ENCODE peak calls at places on chromosomes 11 and 22, in ten cellular contexts. One of them, this sample, is unnamed.

GRCh38 chr11:100719809-100720221 is 32.7 kb downstream of the ARHGAP42 start:
- DNase-seq in B cell: no peak
- DNase-seq in body of pancreas: peak
- DNase-seq in effector memory CD8-positive, alpha-beta T cell: no peak
- DNase-seq in fibroblast of lung: peak
- DNase-seq in stimulated activated CD8-positive, alpha-beta memory T cell treated with anti-CD3 and anti-CD28 coated beads, Interleukin-4, amount 100 ng/mL, for 24 hours: no peak
- DNase-seq in neural crest cell: no peak
- DNase-seq in stimulated activated effector memory CD8-positive, alpha-beta T cell treated with anti-CD3 and anti-CD28 coated beads, Interleukin-12 subunit alpha, Interleukin-12 subunit beta, amount 100 ng/mL, for 72 hours: no peak
- DNase-seq in renal cortical epithelial cell: peak
- DNase-seq in AG10803: peak
- DNase-seq in this sample: no peak

GRCh38 chr11:34178422-34178821 is 73.0 kb downstream of the NAT10 start:
- DNase-seq in effector memory CD8-positive, alpha-beta T cell: no peak
- DNase-seq in neural crest cell: no peak
- DNase-seq in stimulated activated CD8-positive, alpha-beta memory T cell treated with anti-CD3 and anti-CD28 coated beads, Interleukin-4, amount 100 ng/mL, for 24 hours: no peak
- DNase-seq in renal cortical epithelial cell: no peak
- DNase-seq in B cell: no peak
- DNase-seq in body of pancreas: no peak
- DNase-seq in AG10803: no peak
- DNase-seq in stimulated activated effector memory CD8-positive, alpha-beta T cell treated with anti-CD3 and anti-CD28 coated beads, Interleukin-12 subunit alpha, Interleukin-12 subunit beta, amount 100 ng/mL, for 72 hours: no peak
- DNase-seq in fibroblast of lung: no peak
- DNase-seq in this sample: no peak

GRCh38 chr11:32374261-32374711 is 61.1 kb downstream of the WT1 start:
- DNase-seq in body of pancreas: peak
- DNase-seq in neural crest cell: peak
- DNase-seq in renal cortical epithelial cell: no peak
- DNase-seq in fibroblast of lung: no peak
- DNase-seq in B cell: no peak
- DNase-seq in stimulated activated CD8-positive, alpha-beta memory T cell treated with anti-CD3 and anti-CD28 coated beads, Interleukin-4, amount 100 ng/mL, for 24 hours: peak
- DNase-seq in AG10803: peak
- DNase-seq in stimulated activated effector memory CD8-positive, alpha-beta T cell treated with anti-CD3 and anti-CD28 coated beads, Interleukin-12 subunit alpha, Interleukin-12 subunit beta, amount 100 ng/mL, for 72 hours: peak
- DNase-seq in effector memory CD8-positive, alpha-beta T cell: no peak
- DNase-seq in this sample: no peak

GRCh38 chr11:65311197-65311631 is 3.5 kb upstream of the CDC42EP2 start:
- DNase-seq in fibroblast of lung: no peak
- DNase-seq in renal cortical epithelial cell: no peak
- DNase-seq in body of pancreas: no peak
- DNase-seq in stimulated activated CD8-positive, alpha-beta memory T cell treated with anti-CD3 and anti-CD28 coated beads, Interleukin-4, amount 100 ng/mL, for 24 hours: no peak
- DNase-seq in stimulated activated effector memory CD8-positive, alpha-beta T cell treated with anti-CD3 and anti-CD28 coated beads, Interleukin-12 subunit alpha, Interleukin-12 subunit beta, amount 100 ng/mL, for 72 hours: no peak
- DNase-seq in B cell: no peak
- DNase-seq in effector memory CD8-positive, alpha-beta T cell: no peak
- DNase-seq in neural crest cell: no peak
- DNase-seq in AG10803: no peak
- DNase-seq in this sample: no peak

GRCh38 chr11:15911377-15912044 is 444.8 kb downstream of the SOX6 start:
- DNase-seq in fibroblast of lung: no peak
- DNase-seq in neural crest cell: no peak
- DNase-seq in stimulated activated CD8-positive, alpha-beta memory T cell treated with anti-CD3 and anti-CD28 coated beads, Interleukin-4, amount 100 ng/mL, for 24 hours: no peak
- DNase-seq in body of pancreas: peak
- DNase-seq in renal cortical epithelial cell: peak
- DNase-seq in effector memory CD8-positive, alpha-beta T cell: no peak
- DNase-seq in AG10803: peak
- DNase-seq in stimulated activated effector memory CD8-positive, alpha-beta T cell treated with anti-CD3 and anti-CD28 coated beads, Interleukin-12 subunit alpha, Interleukin-12 subunit beta, amount 100 ng/mL, for 72 hours: no peak
- DNase-seq in B cell: no peak
- DNase-seq in this sample: no peak

GRCh38 chr11:131656179-131656838 is 285.9 kb downstream of the NTM start:
- DNase-seq in B cell: no peak
- DNase-seq in stimulated activated effector memory CD8-positive, alpha-beta T cell treated with anti-CD3 and anti-CD28 coated beads, Interleukin-12 subunit alpha, Interleukin-12 subunit beta, amount 100 ng/mL, for 72 hours: no peak
- DNase-seq in fibroblast of lung: no peak
- DNase-seq in neural crest cell: no peak
- DNase-seq in stimulated activated CD8-positive, alpha-beta memory T cell treated with anti-CD3 and anti-CD28 coated beads, Interleukin-4, amount 100 ng/mL, for 24 hours: no peak
- DNase-seq in effector memory CD8-positive, alpha-beta T cell: no peak
- DNase-seq in AG10803: no peak
- DNase-seq in renal cortical epithelial cell: no peak
- DNase-seq in body of pancreas: no peak
- DNase-seq in this sample: no peak

GRCh38 chr11:57792060-57792541 is 30.5 kb downstream of the CTNND1 start:
- DNase-seq in fibroblast of lung: peak
- DNase-seq in B cell: peak
- DNase-seq in neural crest cell: no peak
- DNase-seq in AG10803: peak
- DNase-seq in stimulated activated CD8-positive, alpha-beta memory T cell treated with anti-CD3 and anti-CD28 coated beads, Interleukin-4, amount 100 ng/mL, for 24 hours: peak
- DNase-seq in effector memory CD8-positive, alpha-beta T cell: peak
- DNase-seq in renal cortical epithelial cell: peak
- DNase-seq in body of pancreas: peak
- DNase-seq in stimulated activated effector memory CD8-positive, alpha-beta T cell treated with anti-CD3 and anti-CD28 coated beads, Interleukin-12 subunit alpha, Interleukin-12 subunit beta, amount 100 ng/mL, for 72 hours: peak
- DNase-seq in this sample: peak

GRCh38 chr11:83070878-83071640 is 638 bp downstream of the RAB30 start:
- DNase-seq in AG10803: peak
- DNase-seq in stimulated activated effector memory CD8-positive, alpha-beta T cell treated with anti-CD3 and anti-CD28 coated beads, Interleukin-12 subunit alpha, Interleukin-12 subunit beta, amount 100 ng/mL, for 72 hours: peak
- DNase-seq in stimulated activated CD8-positive, alpha-beta memory T cell treated with anti-CD3 and anti-CD28 coated beads, Interleukin-4, amount 100 ng/mL, for 24 hours: peak
- DNase-seq in renal cortical epithelial cell: peak
- DNase-seq in effector memory CD8-positive, alpha-beta T cell: peak
- DNase-seq in body of pancreas: peak
- DNase-seq in B cell: no peak
- DNase-seq in neural crest cell: no peak
- DNase-seq in fibroblast of lung: no peak
- DNase-seq in this sample: peak

GRCh38 chr11:72754544-72755155 is 2.4 kb upstream of the ARAP1 start:
- DNase-seq in stimulated activated CD8-positive, alpha-beta memory T cell treated with anti-CD3 and anti-CD28 coated beads, Interleukin-4, amount 100 ng/mL, for 24 hours: no peak
- DNase-seq in renal cortical epithelial cell: no peak
- DNase-seq in effector memory CD8-positive, alpha-beta T cell: no peak
- DNase-seq in neural crest cell: no peak
- DNase-seq in AG10803: no peak
- DNase-seq in stimulated activated effector memory CD8-positive, alpha-beta T cell treated with anti-CD3 and anti-CD28 coated beads, Interleukin-12 subunit alpha, Interleukin-12 subunit beta, amount 100 ng/mL, for 72 hours: no peak
- DNase-seq in body of pancreas: no peak
- DNase-seq in B cell: no peak
- DNase-seq in fibroblast of lung: no peak
- DNase-seq in this sample: no peak

GRCh38 chr22:39171623-39172264 is 19.3 kb upstream of the CBX7 start:
- DNase-seq in stimulated activated CD8-positive, alpha-beta memory T cell treated with anti-CD3 and anti-CD28 coated beads, Interleukin-4, amount 100 ng/mL, for 24 hours: no peak
- DNase-seq in body of pancreas: no peak
- DNase-seq in AG10803: no peak
- DNase-seq in neural crest cell: no peak
- DNase-seq in stimulated activated effector memory CD8-positive, alpha-beta T cell treated with anti-CD3 and anti-CD28 coated beads, Interleukin-12 subunit alpha, Interleukin-12 subunit beta, amount 100 ng/mL, for 72 hours: no peak
- DNase-seq in fibroblast of lung: no peak
- DNase-seq in renal cortical epithelial cell: no peak
- DNase-seq in effector memory CD8-positive, alpha-beta T cell: no peak
- DNase-seq in B cell: peak
- DNase-seq in this sample: peak

GRCh38 chr22:46083383-46084350 is 66.7 kb upstream of the PPARA start:
- DNase-seq in stimulated activated CD8-positive, alpha-beta memory T cell treated with anti-CD3 and anti-CD28 coated beads, Interleukin-4, amount 100 ng/mL, for 24 hours: no peak
- DNase-seq in effector memory CD8-positive, alpha-beta T cell: no peak
- DNase-seq in stimulated activated effector memory CD8-positive, alpha-beta T cell treated with anti-CD3 and anti-CD28 coated beads, Interleukin-12 subunit alpha, Interleukin-12 subunit beta, amount 100 ng/mL, for 72 hours: no peak
- DNase-seq in B cell: no peak
- DNase-seq in neural crest cell: no peak
- DNase-seq in fibroblast of lung: no peak
- DNase-seq in AG10803: no peak
- DNase-seq in renal cortical epithelial cell: no peak
- DNase-seq in body of pancreas: peak
- DNase-seq in this sample: peak

GRCh38 chr11:68194675-68195294 is 18.3 kb downstream of the KMT5B start:
- DNase-seq in renal cortical epithelial cell: no peak
- DNase-seq in AG10803: no peak
- DNase-seq in neural crest cell: no peak
- DNase-seq in effector memory CD8-positive, alpha-beta T cell: no peak
- DNase-seq in fibroblast of lung: no peak
- DNase-seq in B cell: no peak
- DNase-seq in body of pancreas: no peak
- DNase-seq in stimulated activated effector memory CD8-positive, alpha-beta T cell treated with anti-CD3 and anti-CD28 coated beads, Interleukin-12 subunit alpha, Interleukin-12 subunit beta, amount 100 ng/mL, for 72 hours: no peak
- DNase-seq in stimulated activated CD8-positive, alpha-beta memory T cell treated with anti-CD3 and anti-CD28 coated beads, Interleukin-4, amount 100 ng/mL, for 24 hours: no peak
- DNase-seq in this sample: no peak

GRCh38 chr22:50731811-50732624 is 6.0 kb upstream of the ACR start:
- DNase-seq in fibroblast of lung: peak
- DNase-seq in body of pancreas: peak
- DNase-seq in B cell: peak
- DNase-seq in renal cortical epithelial cell: no peak
- DNase-seq in AG10803: peak
- DNase-seq in effector memory CD8-positive, alpha-beta T cell: peak
- DNase-seq in stimulated activated effector memory CD8-positive, alpha-beta T cell treated with anti-CD3 and anti-CD28 coated beads, Interleukin-12 subunit alpha, Interleukin-12 subunit beta, amount 100 ng/mL, for 72 hours: peak
- DNase-seq in stimulated activated CD8-positive, alpha-beta memory T cell treated with anti-CD3 and anti-CD28 coated beads, Interleukin-4, amount 100 ng/mL, for 24 hours: peak
- DNase-seq in neural crest cell: no peak
- DNase-seq in this sample: peak

GRCh38 chr11:28072321-28072720 is 35.6 kb downstream of the KIF18A start:
- DNase-seq in neural crest cell: no peak
- DNase-seq in fibroblast of lung: peak
- DNase-seq in stimulated activated CD8-positive, alpha-beta memory T cell treated with anti-CD3 and anti-CD28 coated beads, Interleukin-4, amount 100 ng/mL, for 24 hours: no peak
- DNase-seq in stimulated activated effector memory CD8-positive, alpha-beta T cell treated with anti-CD3 and anti-CD28 coated beads, Interleukin-12 subunit alpha, Interleukin-12 subunit beta, amount 100 ng/mL, for 72 hours: no peak
- DNase-seq in renal cortical epithelial cell: peak
- DNase-seq in body of pancreas: no peak
- DNase-seq in AG10803: peak
- DNase-seq in effector memory CD8-positive, alpha-beta T cell: no peak
- DNase-seq in B cell: no peak
- DNase-seq in this sample: no peak

GRCh38 chr22:49929553-49929979 is 11.1 kb downstream of the CRELD2 start:
- DNase-seq in stimulated activated CD8-positive, alpha-beta memory T cell treated with anti-CD3 and anti-CD28 coated beads, Interleukin-4, amount 100 ng/mL, for 24 hours: peak
- DNase-seq in B cell: peak
- DNase-seq in renal cortical epithelial cell: no peak
- DNase-seq in effector memory CD8-positive, alpha-beta T cell: peak
- DNase-seq in AG10803: no peak
- DNase-seq in body of pancreas: peak
- DNase-seq in neural crest cell: peak
- DNase-seq in fibroblast of lung: no peak
- DNase-seq in stimulated activated effector memory CD8-positive, alpha-beta T cell treated with anti-CD3 and anti-CD28 coated beads, Interleukin-12 subunit alpha, Interleukin-12 subunit beta, amount 100 ng/mL, for 72 hours: peak
- DNase-seq in this sample: peak

GRCh38 chr22:31281733-31282132 is 10.6 kb downstream of the PIK3IP1 start:
- DNase-seq in AG10803: no peak
- DNase-seq in effector memory CD8-positive, alpha-beta T cell: no peak
- DNase-seq in B cell: no peak
- DNase-seq in stimulated activated effector memory CD8-positive, alpha-beta T cell treated with anti-CD3 and anti-CD28 coated beads, Interleukin-12 subunit alpha, Interleukin-12 subunit beta, amount 100 ng/mL, for 72 hours: no peak
- DNase-seq in neural crest cell: no peak
- DNase-seq in stimulated activated CD8-positive, alpha-beta memory T cell treated with anti-CD3 and anti-CD28 coated beads, Interleukin-4, amount 100 ng/mL, for 24 hours: no peak
- DNase-seq in renal cortical epithelial cell: no peak
- DNase-seq in body of pancreas: no peak
- DNase-seq in fibroblast of lung: no peak
- DNase-seq in this sample: no peak

GRCh38 chr11:56624661-56625110 is 10.0 kb upstream of the OR5M1 start:
- DNase-seq in effector memory CD8-positive, alpha-beta T cell: no peak
- DNase-seq in fibroblast of lung: peak
- DNase-seq in neural crest cell: no peak
- DNase-seq in stimulated activated effector memory CD8-positive, alpha-beta T cell treated with anti-CD3 and anti-CD28 coated beads, Interleukin-12 subunit alpha, Interleukin-12 subunit beta, amount 100 ng/mL, for 72 hours: no peak
- DNase-seq in B cell: no peak
- DNase-seq in AG10803: peak
- DNase-seq in renal cortical epithelial cell: peak
- DNase-seq in stimulated activated CD8-positive, alpha-beta memory T cell treated with anti-CD3 and anti-CD28 coated beads, Interleukin-4, amount 100 ng/mL, for 24 hours: no peak
- DNase-seq in body of pancreas: no peak
- DNase-seq in this sample: no peak

GRCh38 chr22:27194096-27194748 is 536.8 kb downstream of the MIAT start:
- DNase-seq in AG10803: peak
- DNase-seq in B cell: no peak
- DNase-seq in stimulated activated effector memory CD8-positive, alpha-beta T cell treated with anti-CD3 and anti-CD28 coated beads, Interleukin-12 subunit alpha, Interleukin-12 subunit beta, amount 100 ng/mL, for 72 hours: no peak
- DNase-seq in stimulated activated CD8-positive, alpha-beta memory T cell treated with anti-CD3 and anti-CD28 coated beads, Interleukin-4, amount 100 ng/mL, for 24 hours: no peak
- DNase-seq in renal cortical epithelial cell: no peak
- DNase-seq in effector memory CD8-positive, alpha-beta T cell: no peak
- DNase-seq in body of pancreas: no peak
- DNase-seq in neural crest cell: no peak
- DNase-seq in fibroblast of lung: no peak
- DNase-seq in this sample: no peak

GRCh38 chr11:57310630-57311086 is 14.1 kb downstream of the TNKS1BP1 start:
- DNase-seq in renal cortical epithelial cell: peak
- DNase-seq in neural crest cell: no peak
- DNase-seq in stimulated activated CD8-positive, alpha-beta memory T cell treated with anti-CD3 and anti-CD28 coated beads, Interleukin-4, amount 100 ng/mL, for 24 hours: no peak
- DNase-seq in AG10803: peak
- DNase-seq in fibroblast of lung: peak
- DNase-seq in effector memory CD8-positive, alpha-beta T cell: no peak
- DNase-seq in stimulated activated effector memory CD8-positive, alpha-beta T cell treated with anti-CD3 and anti-CD28 coated beads, Interleukin-12 subunit alpha, Interleukin-12 subunit beta, amount 100 ng/mL, for 72 hours: no peak
- DNase-seq in B cell: no peak
- DNase-seq in body of pancreas: peak
- DNase-seq in this sample: no peak

GRCh38 chr22:39665229-39665628 is 94.7 kb downstream of the CACNA1I start:
- DNase-seq in renal cortical epithelial cell: no peak
- DNase-seq in stimulated activated CD8-positive, alpha-beta memory T cell treated with anti-CD3 and anti-CD28 coated beads, Interleukin-4, amount 100 ng/mL, for 24 hours: no peak
- DNase-seq in stimulated activated effector memory CD8-positive, alpha-beta T cell treated with anti-CD3 and anti-CD28 coated beads, Interleukin-12 subunit alpha, Interleukin-12 subunit beta, amount 100 ng/mL, for 72 hours: no peak
- DNase-seq in body of pancreas: no peak
- DNase-seq in fibroblast of lung: no peak
- DNase-seq in effector memory CD8-positive, alpha-beta T cell: no peak
- DNase-seq in AG10803: no peak
- DNase-seq in B cell: no peak
- DNase-seq in neural crest cell: no peak
- DNase-seq in this sample: no peak

GRCh38 chr11:1298695-1299492 is 10.5 kb downstream of the TOLLIP start:
- DNase-seq in neural crest cell: no peak
- DNase-seq in body of pancreas: peak
- DNase-seq in stimulated activated CD8-positive, alpha-beta memory T cell treated with anti-CD3 and anti-CD28 coated beads, Interleukin-4, amount 100 ng/mL, for 24 hours: no peak
- DNase-seq in effector memory CD8-positive, alpha-beta T cell: no peak
- DNase-seq in renal cortical epithelial cell: peak
- DNase-seq in AG10803: peak
- DNase-seq in B cell: no peak
- DNase-seq in stimulated activated effector memory CD8-positive, alpha-beta T cell treated with anti-CD3 and anti-CD28 coated beads, Interleukin-12 subunit alpha, Interleukin-12 subunit beta, amount 100 ng/mL, for 72 hours: no peak
- DNase-seq in fibroblast of lung: peak
- DNase-seq in this sample: peak

GRCh38 chr22:27990879-27991278 is 71.8 kb upstream of the PITPNB start:
- DNase-seq in neural crest cell: peak
- DNase-seq in AG10803: peak
- DNase-seq in body of pancreas: peak
- DNase-seq in fibroblast of lung: no peak
- DNase-seq in stimulated activated effector memory CD8-positive, alpha-beta T cell treated with anti-CD3 and anti-CD28 coated beads, Interleukin-12 subunit alpha, Interleukin-12 subunit beta, amount 100 ng/mL, for 72 hours: no peak
- DNase-seq in renal cortical epithelial cell: no peak
- DNase-seq in B cell: no peak
- DNase-seq in effector memory CD8-positive, alpha-beta T cell: no peak
- DNase-seq in stimulated activated CD8-positive, alpha-beta memory T cell treated with anti-CD3 and anti-CD28 coated beads, Interleukin-4, amount 100 ng/mL, for 24 hours: no peak
- DNase-seq in this sample: no peak

GRCh38 chr22:41367039-41367679 is 14.6 kb upstream of the TEF start:
- DNase-seq in stimulated activated CD8-positive, alpha-beta memory T cell treated with anti-CD3 and anti-CD28 coated beads, Interleukin-4, amount 100 ng/mL, for 24 hours: no peak
- DNase-seq in B cell: no peak
- DNase-seq in neural crest cell: peak
- DNase-seq in stimulated activated effector memory CD8-positive, alpha-beta T cell treated with anti-CD3 and anti-CD28 coated beads, Interleukin-12 subunit alpha, Interleukin-12 subunit beta, amount 100 ng/mL, for 72 hours: no peak
- DNase-seq in fibroblast of lung: peak
- DNase-seq in renal cortical epithelial cell: peak
- DNase-seq in body of pancreas: peak
- DNase-seq in AG10803: peak
- DNase-seq in effector memory CD8-positive, alpha-beta T cell: no peak
- DNase-seq in this sample: peak

GRCh38 chr11:62427630-62428233 is 8.9 kb downstream of the SCGB1A1 start:
- DNase-seq in stimulated activated CD8-positive, alpha-beta memory T cell treated with anti-CD3 and anti-CD28 coated beads, Interleukin-4, amount 100 ng/mL, for 24 hours: no peak
- DNase-seq in B cell: no peak
- DNase-seq in AG10803: peak
- DNase-seq in renal cortical epithelial cell: peak
- DNase-seq in effector memory CD8-positive, alpha-beta T cell: no peak
- DNase-seq in stimulated activated effector memory CD8-positive, alpha-beta T cell treated with anti-CD3 and anti-CD28 coated beads, Interleukin-12 subunit alpha, Interleukin-12 subunit beta, amount 100 ng/mL, for 72 hours: peak
- DNase-seq in fibroblast of lung: peak
- DNase-seq in body of pancreas: no peak
- DNase-seq in neural crest cell: no peak
- DNase-seq in this sample: no peak

GRCh38 chr11:58628446-58628845 is 6.0 kb downstream of the CNTF start:
- DNase-seq in renal cortical epithelial cell: peak
- DNase-seq in neural crest cell: no peak
- DNase-seq in effector memory CD8-positive, alpha-beta T cell: no peak
- DNase-seq in AG10803: peak
- DNase-seq in B cell: no peak
- DNase-seq in fibroblast of lung: peak
- DNase-seq in body of pancreas: peak
- DNase-seq in stimulated activated CD8-positive, alpha-beta memory T cell treated with anti-CD3 and anti-CD28 coated beads, Interleukin-4, amount 100 ng/mL, for 24 hours: no peak
- DNase-seq in stimulated activated effector memory CD8-positive, alpha-beta T cell treated with anti-CD3 and anti-CD28 coated beads, Interleukin-12 subunit alpha, Interleukin-12 subunit beta, amount 100 ng/mL, for 72 hours: no peak
- DNase-seq in this sample: no peak

GRCh38 chr11:47359586-47359985 is 7.1 kb upstream of the MYBPC3 start:
- DNase-seq in effector memory CD8-positive, alpha-beta T cell: no peak
- DNase-seq in body of pancreas: no peak
- DNase-seq in renal cortical epithelial cell: no peak
- DNase-seq in B cell: peak
- DNase-seq in stimulated activated CD8-positive, alpha-beta memory T cell treated with anti-CD3 and anti-CD28 coated beads, Interleukin-4, amount 100 ng/mL, for 24 hours: no peak
- DNase-seq in stimulated activated effector memory CD8-positive, alpha-beta T cell treated with anti-CD3 and anti-CD28 coated beads, Interleukin-12 subunit alpha, Interleukin-12 subunit beta, amount 100 ng/mL, for 72 hours: no peak
- DNase-seq in neural crest cell: no peak
- DNase-seq in fibroblast of lung: no peak
- DNase-seq in AG10803: no peak
- DNase-seq in this sample: peak

GRCh38 chr11:74948546-74948897 is 369 bp downstream of the XRRA1 start:
- DNase-seq in fibroblast of lung: peak
- DNase-seq in effector memory CD8-positive, alpha-beta T cell: no peak
- DNase-seq in body of pancreas: no peak
- DNase-seq in renal cortical epithelial cell: peak
- DNase-seq in AG10803: peak
- DNase-seq in stimulated activated CD8-positive, alpha-beta memory T cell treated with anti-CD3 and anti-CD28 coated beads, Interleukin-4, amount 100 ng/mL, for 24 hours: no peak
- DNase-seq in B cell: no peak
- DNase-seq in stimulated activated effector memory CD8-positive, alpha-beta T cell treated with anti-CD3 and anti-CD28 coated beads, Interleukin-12 subunit alpha, Interleukin-12 subunit beta, amount 100 ng/mL, for 72 hours: no peak
- DNase-seq in neural crest cell: no peak
- DNase-seq in this sample: no peak

GRCh38 chr22:26460202-26460601 is 23.4 kb downstream of the HPS4 start:
- DNase-seq in body of pancreas: no peak
- DNase-seq in fibroblast of lung: no peak
- DNase-seq in effector memory CD8-positive, alpha-beta T cell: no peak
- DNase-seq in neural crest cell: no peak
- DNase-seq in AG10803: no peak
- DNase-seq in renal cortical epithelial cell: no peak
- DNase-seq in stimulated activated effector memory CD8-positive, alpha-beta T cell treated with anti-CD3 and anti-CD28 coated beads, Interleukin-12 subunit alpha, Interleukin-12 subunit beta, amount 100 ng/mL, for 72 hours: no peak
- DNase-seq in B cell: no peak
- DNase-seq in stimulated activated CD8-positive, alpha-beta memory T cell treated with anti-CD3 and anti-CD28 coated beads, Interleukin-4, amount 100 ng/mL, for 24 hours: no peak
- DNase-seq in this sample: no peak